ENCODE peak calls at places on chromosomes 11 and 22, in four cellular contexts. One of them, this sample, is unnamed.

GRCh38 chr11:8749202-8749601 is 66.6 kb downstream of the RPL27A start:
- DNase-seq in HFFc6: no peak
- DNase-seq in endothelial cell: no peak
- DNase-seq in heart right ventricle: no peak
- DNase-seq in this sample: no peak

GRCh38 chr22:47287516-47287915 is 525.1 kb downstream of the TBC1D22A start:
- DNase-seq in HFFc6: no peak
- DNase-seq in endothelial cell: no peak
- DNase-seq in heart right ventricle: no peak
- DNase-seq in this sample: no peak

GRCh38 chr22:36548606-36549005 is 19.6 kb upstream of the EIF3D start:
- DNase-seq in HFFc6: no peak
- DNase-seq in endothelial cell: no peak
- DNase-seq in heart right ventricle: peak
- DNase-seq in this sample: no peak

GRCh38 chr22:20530368-20531153 is 23.2 kb downstream of the MED15 start:
- DNase-seq in HFFc6: peak
- DNase-seq in endothelial cell: no peak
- DNase-seq in heart right ventricle: no peak
- DNase-seq in this sample: no peak

GRCh38 chr11:13324709-13325108 is 47.1 kb downstream of the BMAL1 start:
- DNase-seq in HFFc6: no peak
- DNase-seq in endothelial cell: no peak
- DNase-seq in heart right ventricle: no peak
- DNase-seq in this sample: no peak

GRCh38 chr11:65429724-65430405 is 7.3 kb downstream of the NEAT1 start:
- DNase-seq in HFFc6: peak
- DNase-seq in endothelial cell: no peak
- DNase-seq in heart right ventricle: peak
- DNase-seq in this sample: no peak

GRCh38 chr11:122686106-122686505 is 30.6 kb downstream of the UBASH3B start:
- DNase-seq in HFFc6: no peak
- DNase-seq in endothelial cell: no peak
- DNase-seq in heart right ventricle: no peak
- DNase-seq in this sample: no peak

GRCh38 chr11:61069427-61069826 is 32.9 kb upstream of the CD5 start:
- DNase-seq in HFFc6: no peak
- DNase-seq in endothelial cell: no peak
- DNase-seq in heart right ventricle: no peak
- DNase-seq in this sample: no peak

GRCh38 chr22:49350441-49351121 is 477.1 kb downstream of the BRD1 start:
- DNase-seq in HFFc6: no peak
- DNase-seq in endothelial cell: no peak
- DNase-seq in heart right ventricle: no peak
- DNase-seq in this sample: no peak

GRCh38 chr11:57562596-57562995 is 4.9 kb downstream of the UBE2L6 start:
- DNase-seq in HFFc6: no peak
- DNase-seq in endothelial cell: no peak
- DNase-seq in heart right ventricle: no peak
- DNase-seq in this sample: no peak

GRCh38 chr11:78801161-78801884 is 226.7 kb upstream of the NARS2 start:
- DNase-seq in HFFc6: peak
- DNase-seq in endothelial cell: no peak
- DNase-seq in heart right ventricle: no peak
- DNase-seq in this sample: no peak

GRCh38 chr11:21520244-21520643 is 672.6 kb upstream of the ANO5 start:
- DNase-seq in HFFc6: no peak
- DNase-seq in endothelial cell: no peak
- DNase-seq in heart right ventricle: no peak
- DNase-seq in this sample: no peak

GRCh38 chr11:135037828-135038227 is 625.8 kb upstream of the B3GAT1 start:
- DNase-seq in HFFc6: no peak
- DNase-seq in endothelial cell: no peak
- DNase-seq in heart right ventricle: no peak
- DNase-seq in this sample: no peak

GRCh38 chr11:135035282-135035681 is 623.2 kb upstream of the B3GAT1 start:
- DNase-seq in HFFc6: no peak
- DNase-seq in endothelial cell: no peak
- DNase-seq in heart right ventricle: no peak
- DNase-seq in this sample: no peak

GRCh38 chr11:135036488-135037297 is 624.7 kb upstream of the B3GAT1 start:
- DNase-seq in HFFc6: no peak
- DNase-seq in endothelial cell: no peak
- DNase-seq in heart right ventricle: no peak
- DNase-seq in this sample: no peak

DNA sequence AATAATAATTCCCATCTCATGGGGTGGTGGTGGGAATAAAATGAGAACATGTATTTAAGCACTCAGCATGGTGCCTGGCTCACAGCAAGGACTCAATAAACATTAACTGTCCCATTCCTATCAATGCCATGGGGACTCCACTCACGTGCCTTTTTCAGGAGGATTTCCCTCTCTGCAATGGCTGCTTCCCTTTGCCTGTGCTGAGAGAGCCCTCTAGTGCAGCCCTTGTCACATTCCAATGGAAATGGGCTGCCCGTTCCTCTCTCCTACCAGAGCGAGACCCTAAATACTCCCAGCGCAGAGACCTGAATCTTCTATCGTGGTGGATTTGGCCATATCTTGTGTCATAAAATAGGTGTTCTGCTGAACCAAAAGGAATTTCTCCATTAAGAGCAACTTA is 621.5 kb upstream of the B3GAT1 start:
- DNase-seq in HFFc6: no peak
- DNase-seq in endothelial cell: peak
- DNase-seq in heart right ventricle: no peak
- DNase-seq in this sample: peak
- TF ChIP-seq CTCF in HFFc6: no peak
- TF ChIP-seq CTCF in endothelial cell: no peak
- TF ChIP-seq CTCF in heart right ventricle: peak
- TF ChIP-seq CTCF in this sample: peak

GRCh38 chr11:72228229-72228843 is 3.8 kb downstream of the INPPL1 start:
- DNase-seq in HFFc6: no peak
- DNase-seq in endothelial cell: no peak
- DNase-seq in heart right ventricle: no peak
- DNase-seq in this sample: peak
- TF ChIP-seq CTCF in HFFc6: no peak
- TF ChIP-seq CTCF in endothelial cell: no peak
- TF ChIP-seq CTCF in heart right ventricle: peak
- TF ChIP-seq CTCF in this sample: no peak

GRCh38 chr11:74487875-74488274 is 5.6 kb downstream of the LIPT2 start:
- DNase-seq in HFFc6: no peak
- DNase-seq in endothelial cell: no peak
- DNase-seq in heart right ventricle: no peak
- DNase-seq in this sample: no peak
- TF ChIP-seq CTCF in HFFc6: peak
- TF ChIP-seq CTCF in endothelial cell: no peak
- TF ChIP-seq CTCF in heart right ventricle: no peak
- TF ChIP-seq CTCF in this sample: no peak

GRCh38 chr11:46302866-46303265 is 25.4 kb downstream of the CREB3L1 start:
- DNase-seq in HFFc6: no peak
- DNase-seq in endothelial cell: no peak
- DNase-seq in heart right ventricle: no peak
- DNase-seq in this sample: no peak

GRCh38 chr11:46296520-46297448 is 19.3 kb downstream of the CREB3L1 start:
- DNase-seq in HFFc6: peak
- DNase-seq in endothelial cell: peak
- DNase-seq in heart right ventricle: peak
- DNase-seq in this sample: peak

GRCh38 chr11:46300270-46300669 is 22.8 kb downstream of the CREB3L1 start:
- DNase-seq in HFFc6: no peak
- DNase-seq in endothelial cell: no peak
- DNase-seq in heart right ventricle: no peak
- DNase-seq in this sample: no peak

GRCh38 chr11:46298699-46299424 is 21.4 kb downstream of the CREB3L1 start:
- DNase-seq in HFFc6: peak
- DNase-seq in endothelial cell: no peak
- DNase-seq in heart right ventricle: no peak
- DNase-seq in this sample: no peak

GRCh38 chr11:46299425-46300067 is 22.1 kb downstream of the CREB3L1 start:
- DNase-seq in HFFc6: peak
- DNase-seq in endothelial cell: no peak
- DNase-seq in heart right ventricle: no peak
- DNase-seq in this sample: no peak
- TF ChIP-seq CTCF in HFFc6: peak
- TF ChIP-seq CTCF in endothelial cell: no peak
- TF ChIP-seq CTCF in heart right ventricle: no peak
- TF ChIP-seq CTCF in this sample: no peak

GRCh38 chr22:44955102-44955501 is 54.7 kb downstream of the PHF21B start:
- DNase-seq in HFFc6: no peak
- DNase-seq in endothelial cell: no peak
- DNase-seq in heart right ventricle: no peak
- DNase-seq in this sample: no peak

GRCh38 chr22:44956835-44957234 is 53.0 kb downstream of the PHF21B start:
- DNase-seq in HFFc6: no peak
- DNase-seq in endothelial cell: no peak
- DNase-seq in heart right ventricle: no peak
- DNase-seq in this sample: peak

GRCh38 chr22:44954113-44954512 is 55.7 kb downstream of the PHF21B start:
- DNase-seq in HFFc6: no peak
- DNase-seq in endothelial cell: no peak
- DNase-seq in heart right ventricle: no peak
- DNase-seq in this sample: no peak

GRCh38 chr22:44952863-44953790 is 56.7 kb downstream of the PHF21B start:
- DNase-seq in HFFc6: no peak
- DNase-seq in endothelial cell: no peak
- DNase-seq in heart right ventricle: no peak
- DNase-seq in this sample: no peak

GRCh38 chr22:44957267-44957905 is 52.4 kb downstream of the PHF21B start:
- DNase-seq in HFFc6: no peak
- DNase-seq in endothelial cell: no peak
- DNase-seq in heart right ventricle: no peak
- DNase-seq in this sample: no peak
- TF ChIP-seq CTCF in HFFc6: peak
- TF ChIP-seq CTCF in endothelial cell: peak
- TF ChIP-seq CTCF in heart right ventricle: no peak
- TF ChIP-seq CTCF in this sample: peak

DNA sequence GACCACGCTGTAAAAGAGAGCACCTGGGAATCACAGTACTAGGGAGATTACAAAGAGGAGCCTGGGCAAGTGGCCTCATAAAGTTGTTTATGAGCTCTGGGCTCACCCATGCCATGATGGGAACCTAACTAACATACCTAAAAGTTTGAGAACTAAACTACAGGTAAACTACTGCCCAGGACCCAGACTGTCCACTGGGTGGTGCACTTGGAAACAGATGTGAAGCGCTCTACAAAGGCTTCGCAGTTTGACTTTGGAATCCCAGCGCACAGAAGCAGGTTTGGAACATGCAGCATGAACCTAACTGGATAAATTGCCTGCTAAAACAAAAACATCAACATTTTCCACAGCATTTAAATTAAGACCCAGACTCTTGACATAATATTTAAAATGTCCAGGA is 418.6 kb downstream of the FAM181B start:
- DNase-seq in HFFc6: no peak
- DNase-seq in endothelial cell: peak
- DNase-seq in heart right ventricle: no peak
- DNase-seq in this sample: peak
- TF ChIP-seq CTCF in HFFc6: no peak
- TF ChIP-seq CTCF in endothelial cell: peak
- TF ChIP-seq CTCF in heart right ventricle: peak
- TF ChIP-seq CTCF in this sample: peak

GRCh38 chr11:62392944-62393628 is 25.7 kb upstream of the SCGB1A1 start:
- DNase-seq in HFFc6: no peak
- DNase-seq in endothelial cell: no peak
- DNase-seq in heart right ventricle: no peak
- DNase-seq in this sample: no peak
- TF ChIP-seq CTCF in HFFc6: peak
- TF ChIP-seq CTCF in endothelial cell: no peak
- TF ChIP-seq CTCF in heart right ventricle: no peak
- TF ChIP-seq CTCF in this sample: no peak

GRCh38 chr22:23772315-23773246 is at the start of gene MMP11:
- DNase-seq in HFFc6: no peak
- DNase-seq in endothelial cell: peak
- DNase-seq in heart right ventricle: peak
- DNase-seq in this sample: peak
- TF ChIP-seq CTCF in HFFc6: peak
- TF ChIP-seq CTCF in endothelial cell: no peak
- TF ChIP-seq CTCF in heart right ventricle: peak
- TF ChIP-seq CTCF in this sample: no peak

GRCh38 chr11:67628710-67629385 is 889 bp downstream of the NUDT8 start:
- DNase-seq in HFFc6: no peak
- DNase-seq in endothelial cell: no peak
- DNase-seq in heart right ventricle: peak
- DNase-seq in this sample: no peak
- TF ChIP-seq CTCF in HFFc6: no peak
- TF ChIP-seq CTCF in endothelial cell: no peak
- TF ChIP-seq CTCF in heart right ventricle: no peak
- TF ChIP-seq CTCF in this sample: no peak

This sample was measured in nephron progenitor cell.